ENCODE peak calls at places on chromosomes 13 and 19, in six cellular contexts. X is astrocyte of the spinal cord, A is BJ, D is AG04449, H is GM12865, R is Caco-2. Y is an unnamed sample.

GRCh38 chr19:22882797-22883196 is 50.7 kb downstream of the ZNF723 start:
- DNase-seq in H (peak; percentile 3), X (peak; percentile 4), A (no peak), R (no peak), D (no peak), Y (no peak)

GRCh38 chr13:27476943-27477681 is 26.7 kb upstream of the MTIF3 start:
- DNase-seq in D (no peak), R (peak; percentile 56), A (no peak), X (peak; percentile 47), H (peak; percentile 78), Y (no peak)

GRCh38 chr19:57103573-57104277 is 16.1 kb upstream of the USP29 start:
- DNase-seq in R (no peak), A (peak; percentile 1), X (peak; percentile 33), H (peak; percentile 74), D (no peak), Y (peak; percentile 39)

GRCh38 chr19:1672038-1672768 is 19.8 kb upstream of the TCF3 start:
- DNase-seq in R (no peak), X (no peak), A (no peak), H (peak; percentile 68), D (no peak), Y (no peak)

GRCh38 chr19:42288411-42288810 is 13.5 kb upstream of the PRR19 start:
- DNase-seq in H (no peak), R (no peak), D (no peak), X (no peak), A (no peak), Y (no peak)

GRCh38 chr13:50529154-50529882 is 314.2 kb downstream of the DLEU7 start:
- DNase-seq in A (no peak), X (peak; percentile 94), H (no peak), R (peak; percentile 44), D (peak; percentile 40), Y (peak; percentile 88)

GRCh38 chr19:58330458-58330857 is 3.7 kb downstream of the ZSCAN22 start:
- DNase-seq in H (no peak), R (no peak), X (peak; percentile 65), D (no peak), A (no peak), Y (no peak)

GRCh38 chr19:57812201-57812600 is 2.5 kb downstream of the ZNF552 start:
- DNase-seq in A (no peak), D (no peak), R (no peak), H (peak; percentile 61), X (no peak), Y (no peak)

GRCh38 chr13:35994131-35994966 is 136.8 kb downstream of the DCLK1 start:
- DNase-seq in X (peak; percentile 97), H (no peak), A (peak; percentile 68), D (peak; percentile 84), R (no peak), Y (no peak)

GRCh38 chr19:32387701-32388392 is 17.7 kb upstream of the DPY19L3 start:
- DNase-seq in A (no peak), R (no peak), X (peak; percentile 70), D (no peak), H (no peak), Y (no peak)

GRCh38 chr13:92175330-92175729 is 776.9 kb downstream of the GPC5 start:
- DNase-seq in A (no peak), H (peak; percentile 21), X (peak; percentile 82), R (peak; percentile 46), D (no peak), Y (no peak)

GRCh38 chr13:108060111-108060510 is 155.2 kb downstream of the LIG4 start:
- DNase-seq in H (no peak), D (no peak), R (no peak), X (no peak), A (no peak), Y (no peak)

GRCh38 chr19:47209323-47210179 is 21.4 kb downstream of the BBC3 start:
- DNase-seq in A (no peak), X (no peak), D (no peak), R (no peak), H (no peak), Y (no peak)

GRCh38 chr19:29519146-29519545 is 6.6 kb upstream of the VSTM2B start:
- DNase-seq in H (no peak), X (no peak), D (no peak), R (no peak), A (no peak), Y (no peak)

GRCh38 chr13:114124921-114125320 is 7.5 kb downstream of the RASA3 start:
- DNase-seq in H (peak; percentile 60), R (no peak), X (peak; percentile 80), A (peak; percentile 56), D (no peak), Y (no peak)

GRCh38 chr19:30281903-30282302 is 90.3 kb upstream of the ZNF536 start:
- DNase-seq in A (no peak), H (no peak), X (no peak), D (no peak), R (no peak), Y (no peak)

GRCh38 chr13:30159446-30159839 is 147.9 kb downstream of the KATNAL1 start:
- DNase-seq in D (peak; percentile 41), H (peak; percentile 53), X (peak; percentile 91), R (no peak), A (no peak), Y (no peak)

GRCh38 chr19:35776102-35776788 is 881 bp downstream of the ARHGAP33 start:
- DNase-seq in X (no peak), R (peak; percentile 29), A (no peak), D (no peak), H (no peak), Y (no peak)

GRCh38 chr13:105948143-105948542 is 587.3 kb downstream of the EFNB2 start:
- DNase-seq in H (no peak), A (no peak), D (no peak), R (no peak), X (no peak), Y (no peak)

GRCh38 chr13:49560270-49561063 is 24.9 kb downstream of the RCBTB1 start:
- DNase-seq in H (no peak), X (peak; percentile 47), R (peak; percentile 76), D (no peak), A (no peak), Y (no peak)

GRCh38 chr13:30766957-30767603 is 31.7 kb downstream of the ALOX5AP start:
- DNase-seq in R (peak; percentile 50), D (no peak), A (no peak), H (peak; percentile 58), X (no peak), Y (no peak)

GRCh38 chr13:31204592-31204991 is 4.8 kb downstream of the B3GLCT start:
- DNase-seq in A (peak; percentile 27), X (peak; percentile 43), H (no peak), R (no peak), D (no peak), Y (no peak)

GRCh38 chr13:70080030-70080429 is 27.6 kb upstream of the ATXN8OS start:
- DNase-seq in X (no peak), R (no peak), D (no peak), H (no peak), A (no peak), Y (no peak)

GRCh38 chr19:54282706-54283105 is 1.8 kb upstream of the LILRB2 start:
- DNase-seq in R (no peak), D (no peak), A (no peak), X (no peak), H (peak; percentile 5), Y (no peak)

GRCh38 chr19:37655689-37656491 is 625 bp upstream of the ZFP30 start:
- DNase-seq in D (no peak), X (peak; percentile 87), H (peak; percentile 89), R (peak; percentile 91), A (peak; percentile 30), Y (peak; percentile 94)

GRCh38 chr19:35742121-35742724 is at the start of gene IGFLR1:
- DNase-seq in D (no peak), X (no peak), A (no peak), H (peak; percentile 89), R (no peak), Y (peak; percentile 82)

GRCh38 chr13:42894765-42895181 is 97.3 kb downstream of the EPSTI1 start:
- DNase-seq in R (no peak), X (peak; percentile 58), H (no peak), D (no peak), A (no peak), Y (no peak)

GRCh38 chr19:32599736-32600157 is 18.8 kb downstream of the PDCD5 start:
- DNase-seq in H (peak; percentile 73), R (no peak), X (peak; percentile 71), D (peak; percentile 24), A (no peak), Y (no peak)

DNA sequence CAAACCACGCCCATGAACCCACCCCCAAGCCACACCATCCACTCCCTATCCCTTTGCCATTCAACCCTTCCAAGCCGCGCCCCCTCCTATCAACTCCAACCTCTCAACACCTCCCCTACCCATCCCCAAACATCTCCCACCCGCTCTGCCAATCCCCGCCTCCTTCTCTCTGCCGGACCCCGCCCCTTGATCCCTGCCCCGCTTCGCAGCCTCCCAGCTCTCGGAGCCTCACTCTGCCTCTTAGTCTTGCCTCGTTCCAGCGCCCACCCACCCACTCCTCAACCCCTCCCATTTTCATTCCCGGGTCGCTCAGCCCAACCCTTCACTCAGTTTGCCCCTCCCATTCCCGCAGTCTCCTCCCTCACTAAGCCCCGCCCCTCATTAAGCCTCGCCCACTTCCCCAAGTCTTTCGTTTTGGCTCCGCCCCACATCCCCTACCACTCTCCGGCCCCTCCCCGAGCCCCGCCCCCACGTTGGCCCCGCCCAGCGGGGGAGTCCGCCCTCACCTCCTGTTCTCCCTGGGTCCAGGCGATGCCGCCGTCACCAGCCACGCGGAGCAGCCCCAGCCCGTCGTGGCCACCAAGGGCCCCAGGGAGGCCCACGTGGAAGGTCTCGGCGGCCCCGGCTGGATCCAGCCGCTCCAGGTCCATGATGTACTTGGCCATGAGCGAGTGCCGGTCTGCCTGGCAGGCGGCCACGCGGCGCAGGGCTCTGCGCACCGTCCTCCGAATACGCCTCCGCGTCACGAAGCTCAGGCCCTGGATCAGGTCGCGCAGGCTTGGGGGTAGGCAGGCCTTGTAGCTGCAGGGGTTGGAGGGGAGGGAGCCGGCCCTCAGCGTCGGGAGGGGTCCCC is 5.7 kb downstream of the JAK3 start:
- DNase-seq in R (peak; percentile 58), X (peak; percentile 82), H (peak; percentile 58), D (no peak), A (no peak), Y (no peak)
- H3K4me3 ChIP-seq in R (no peak overlapping the region), X (peak overlapping the region; percentile 26), H (no peak overlapping the region), D (peak overlapping the region; percentile 46), A (peak overlapping the region; percentile 35), Y (no peak overlapping the region)

DNA sequence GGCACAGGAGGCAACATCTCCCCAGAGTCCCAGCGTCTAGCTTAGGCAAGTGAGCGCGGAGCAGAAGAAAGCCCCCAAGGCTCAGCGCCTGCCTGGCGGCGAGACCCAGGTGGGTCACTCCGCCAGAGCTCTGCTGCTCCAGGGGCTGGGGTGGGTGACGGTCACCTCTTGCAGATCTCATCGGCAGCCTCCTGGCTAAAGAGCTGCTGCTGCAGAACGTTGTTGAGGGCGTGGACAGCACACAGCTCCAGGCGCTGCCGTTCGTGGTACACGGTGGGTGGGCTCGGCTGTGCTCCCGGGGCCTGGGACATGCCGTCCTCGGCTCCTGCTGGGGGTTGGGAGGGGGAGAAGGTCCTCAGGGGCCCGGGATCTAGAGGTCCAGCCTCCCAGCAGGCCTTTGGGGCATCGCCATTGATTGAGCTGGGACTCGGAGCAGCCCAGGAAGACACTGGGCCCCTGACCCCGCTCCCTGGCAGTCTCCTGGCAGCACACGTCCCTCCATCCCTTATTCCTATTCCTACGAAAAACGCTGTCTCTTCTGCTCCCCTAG is 795 bp downstream of the JOSD2 start:
- DNase-seq in H (no peak), A (no peak), X (peak; percentile 13), R (no peak), D (no peak), Y (peak; percentile 35)
- H3K4me3 ChIP-seq in H (peak overlapping the region; percentile 95), A (peak overlapping the region; percentile 94), X (peak overlapping the region; percentile 90), R (peak overlapping the region; percentile 58), D (peak overlapping the region; percentile 89), Y (peak overlapping the region; percentile 65)

GRCh38 chr19:45094158-45094557 is 1.2 kb downstream of the PPP1R37 start:
- DNase-seq in R (no peak), X (no peak), A (no peak), H (no peak), D (no peak), Y (no peak)
- H3K4me3 ChIP-seq in R (peak overlapping the region; percentile 93), X (peak overlapping the region; percentile 94), A (peak overlapping the region; percentile 64), H (peak overlapping the region; percentile 68), D (peak overlapping the region; percentile 92), Y (peak overlapping the region; percentile 94)

GRCh38 chr19:38849746-38850230 is at the start of gene HNRNPL:
- DNase-seq in H (no peak), A (no peak), X (no peak), D (no peak), R (no peak), Y (peak; percentile 98)
- H3K4me3 ChIP-seq in H (peak within 1 kb of the TSS; percentile 95), A (peak within 1 kb of the TSS; percentile 90), X (peak within 1 kb of the TSS; percentile 59), D (peak within 1 kb of the TSS; percentile 77), R (peak within 1 kb of the TSS; percentile 66), Y (peak within 1 kb of the TSS; percentile 85)

Y was measured in left lung.